ENCODE peak calls at places on chromosomes 11 and 22, in eight cellular contexts. One of them, this sample, is unnamed.

GRCh38 chr22:39519681-39520053 is 695 bp upstream of the ATF4 start:
- DNase-seq in activated CD4-positive, CD25-positive, alpha-beta regulatory T cell treated with anti-CD3 and anti-CD28 coated beads, Interleukin-2, amount 50 U/mL, for 72 hours: no peak
- DNase-seq in HT-29: no peak
- DNase-seq in lung microvascular endothelial cell: peak
- DNase-seq in NCI-H510A: no peak
- DNase-seq in HuH-7.5: no peak
- DNase-seq in natural killer cell treated with Interleukin-12 subunit alpha and Interleukin-12 subunit beta and Interleukin-15 and Interleukin-18, amount 100 ng/mL, for 72 hours: no peak
- DNase-seq in dorsolateral prefrontal cortex: no peak
- DNase-seq in this sample: peak

GRCh38 chr22:30427871-30428270 is 2.3 kb downstream of the MTFP1 start:
- DNase-seq in activated CD4-positive, CD25-positive, alpha-beta regulatory T cell treated with anti-CD3 and anti-CD28 coated beads, Interleukin-2, amount 50 U/mL, for 72 hours: no peak
- DNase-seq in HT-29: no peak
- DNase-seq in lung microvascular endothelial cell: no peak
- DNase-seq in NCI-H510A: no peak
- DNase-seq in HuH-7.5: no peak
- DNase-seq in natural killer cell treated with Interleukin-12 subunit alpha and Interleukin-12 subunit beta and Interleukin-15 and Interleukin-18, amount 100 ng/mL, for 72 hours: no peak
- DNase-seq in dorsolateral prefrontal cortex: no peak
- DNase-seq in this sample: no peak

GRCh38 chr11:94544832-94545640 is 1.3 kb downstream of the FUT4 start:
- DNase-seq in activated CD4-positive, CD25-positive, alpha-beta regulatory T cell treated with anti-CD3 and anti-CD28 coated beads, Interleukin-2, amount 50 U/mL, for 72 hours: no peak
- DNase-seq in HT-29: peak
- DNase-seq in lung microvascular endothelial cell: no peak
- DNase-seq in NCI-H510A: peak
- DNase-seq in HuH-7.5: no peak
- DNase-seq in natural killer cell treated with Interleukin-12 subunit alpha and Interleukin-12 subunit beta and Interleukin-15 and Interleukin-18, amount 100 ng/mL, for 72 hours: peak
- DNase-seq in dorsolateral prefrontal cortex: no peak
- DNase-seq in this sample: no peak

GRCh38 chr11:64659417-64660144 is 63.4 kb downstream of the NRXN2 start:
- DNase-seq in activated CD4-positive, CD25-positive, alpha-beta regulatory T cell treated with anti-CD3 and anti-CD28 coated beads, Interleukin-2, amount 50 U/mL, for 72 hours: no peak
- DNase-seq in HT-29: no peak
- DNase-seq in lung microvascular endothelial cell: no peak
- DNase-seq in NCI-H510A: no peak
- DNase-seq in HuH-7.5: no peak
- DNase-seq in natural killer cell treated with Interleukin-12 subunit alpha and Interleukin-12 subunit beta and Interleukin-15 and Interleukin-18, amount 100 ng/mL, for 72 hours: no peak
- DNase-seq in dorsolateral prefrontal cortex: peak
- DNase-seq in this sample: no peak

GRCh38 chr11:776459-777287 is 614 bp downstream of the GATD1 start:
- DNase-seq in activated CD4-positive, CD25-positive, alpha-beta regulatory T cell treated with anti-CD3 and anti-CD28 coated beads, Interleukin-2, amount 50 U/mL, for 72 hours: peak
- DNase-seq in HT-29: peak
- DNase-seq in lung microvascular endothelial cell: peak
- DNase-seq in NCI-H510A: no peak
- DNase-seq in HuH-7.5: peak
- DNase-seq in natural killer cell treated with Interleukin-12 subunit alpha and Interleukin-12 subunit beta and Interleukin-15 and Interleukin-18, amount 100 ng/mL, for 72 hours: no peak
- DNase-seq in dorsolateral prefrontal cortex: no peak
- DNase-seq in this sample: no peak

GRCh38 chr11:131840542-131840941 is 470.1 kb downstream of the NTM start:
- DNase-seq in activated CD4-positive, CD25-positive, alpha-beta regulatory T cell treated with anti-CD3 and anti-CD28 coated beads, Interleukin-2, amount 50 U/mL, for 72 hours: no peak
- DNase-seq in HT-29: no peak
- DNase-seq in lung microvascular endothelial cell: no peak
- DNase-seq in NCI-H510A: no peak
- DNase-seq in HuH-7.5: no peak
- DNase-seq in natural killer cell treated with Interleukin-12 subunit alpha and Interleukin-12 subunit beta and Interleukin-15 and Interleukin-18, amount 100 ng/mL, for 72 hours: no peak
- DNase-seq in dorsolateral prefrontal cortex: no peak
- DNase-seq in this sample: no peak

GRCh38 chr11:70141490-70142014 is 61.5 kb upstream of the FADD start:
- DNase-seq in activated CD4-positive, CD25-positive, alpha-beta regulatory T cell treated with anti-CD3 and anti-CD28 coated beads, Interleukin-2, amount 50 U/mL, for 72 hours: no peak
- DNase-seq in HT-29: no peak
- DNase-seq in lung microvascular endothelial cell: no peak
- DNase-seq in NCI-H510A: no peak
- DNase-seq in HuH-7.5: no peak
- DNase-seq in natural killer cell treated with Interleukin-12 subunit alpha and Interleukin-12 subunit beta and Interleukin-15 and Interleukin-18, amount 100 ng/mL, for 72 hours: no peak
- DNase-seq in dorsolateral prefrontal cortex: no peak
- DNase-seq in this sample: no peak

GRCh38 chr11:59273008-59273841 is 60.5 kb upstream of the MPEG1 start:
- DNase-seq in activated CD4-positive, CD25-positive, alpha-beta regulatory T cell treated with anti-CD3 and anti-CD28 coated beads, Interleukin-2, amount 50 U/mL, for 72 hours: no peak
- DNase-seq in HT-29: peak
- DNase-seq in lung microvascular endothelial cell: no peak
- DNase-seq in NCI-H510A: no peak
- DNase-seq in HuH-7.5: no peak
- DNase-seq in natural killer cell treated with Interleukin-12 subunit alpha and Interleukin-12 subunit beta and Interleukin-15 and Interleukin-18, amount 100 ng/mL, for 72 hours: no peak
- DNase-seq in dorsolateral prefrontal cortex: no peak
- DNase-seq in this sample: no peak

GRCh38 chr11:73951797-73952196 is 971 bp downstream of the DNAJB13 start:
- DNase-seq in activated CD4-positive, CD25-positive, alpha-beta regulatory T cell treated with anti-CD3 and anti-CD28 coated beads, Interleukin-2, amount 50 U/mL, for 72 hours: no peak
- DNase-seq in HT-29: no peak
- DNase-seq in lung microvascular endothelial cell: no peak
- DNase-seq in NCI-H510A: peak
- DNase-seq in HuH-7.5: no peak
- DNase-seq in natural killer cell treated with Interleukin-12 subunit alpha and Interleukin-12 subunit beta and Interleukin-15 and Interleukin-18, amount 100 ng/mL, for 72 hours: peak
- DNase-seq in dorsolateral prefrontal cortex: no peak
- DNase-seq in this sample: no peak

GRCh38 chr22:29231971-29232959 is 26.6 kb downstream of the EMID1 start:
- DNase-seq in activated CD4-positive, CD25-positive, alpha-beta regulatory T cell treated with anti-CD3 and anti-CD28 coated beads, Interleukin-2, amount 50 U/mL, for 72 hours: no peak
- DNase-seq in HT-29: no peak
- DNase-seq in lung microvascular endothelial cell: peak
- DNase-seq in NCI-H510A: no peak
- DNase-seq in HuH-7.5: no peak
- DNase-seq in natural killer cell treated with Interleukin-12 subunit alpha and Interleukin-12 subunit beta and Interleukin-15 and Interleukin-18, amount 100 ng/mL, for 72 hours: no peak
- DNase-seq in dorsolateral prefrontal cortex: no peak
- DNase-seq in this sample: no peak

GRCh38 chr11:116930177-116930576 is 92.8 kb upstream of the APOA1 start:
- DNase-seq in activated CD4-positive, CD25-positive, alpha-beta regulatory T cell treated with anti-CD3 and anti-CD28 coated beads, Interleukin-2, amount 50 U/mL, for 72 hours: no peak
- DNase-seq in HT-29: no peak
- DNase-seq in lung microvascular endothelial cell: peak
- DNase-seq in NCI-H510A: no peak
- DNase-seq in HuH-7.5: no peak
- DNase-seq in natural killer cell treated with Interleukin-12 subunit alpha and Interleukin-12 subunit beta and Interleukin-15 and Interleukin-18, amount 100 ng/mL, for 72 hours: no peak
- DNase-seq in dorsolateral prefrontal cortex: no peak
- DNase-seq in this sample: no peak

GRCh38 chr11:68038718-68039525 is at the start of gene TCIRG1:
- DNase-seq in activated CD4-positive, CD25-positive, alpha-beta regulatory T cell treated with anti-CD3 and anti-CD28 coated beads, Interleukin-2, amount 50 U/mL, for 72 hours: peak
- DNase-seq in HT-29: peak
- DNase-seq in lung microvascular endothelial cell: peak
- DNase-seq in NCI-H510A: no peak
- DNase-seq in HuH-7.5: peak
- DNase-seq in natural killer cell treated with Interleukin-12 subunit alpha and Interleukin-12 subunit beta and Interleukin-15 and Interleukin-18, amount 100 ng/mL, for 72 hours: peak
- DNase-seq in dorsolateral prefrontal cortex: no peak
- DNase-seq in this sample: peak

GRCh38 chr11:73270855-73271477 is 1.2 kb upstream of the P2RY6 start:
- DNase-seq in activated CD4-positive, CD25-positive, alpha-beta regulatory T cell treated with anti-CD3 and anti-CD28 coated beads, Interleukin-2, amount 50 U/mL, for 72 hours: peak
- DNase-seq in HT-29: no peak
- DNase-seq in lung microvascular endothelial cell: no peak
- DNase-seq in NCI-H510A: no peak
- DNase-seq in HuH-7.5: no peak
- DNase-seq in natural killer cell treated with Interleukin-12 subunit alpha and Interleukin-12 subunit beta and Interleukin-15 and Interleukin-18, amount 100 ng/mL, for 72 hours: peak
- DNase-seq in dorsolateral prefrontal cortex: no peak
- DNase-seq in this sample: no peak

GRCh38 chr11:92981508-92982043 is 12.1 kb downstream of the MTNR1B start:
- DNase-seq in activated CD4-positive, CD25-positive, alpha-beta regulatory T cell treated with anti-CD3 and anti-CD28 coated beads, Interleukin-2, amount 50 U/mL, for 72 hours: no peak
- DNase-seq in HT-29: no peak
- DNase-seq in lung microvascular endothelial cell: no peak
- DNase-seq in NCI-H510A: no peak
- DNase-seq in HuH-7.5: no peak
- DNase-seq in natural killer cell treated with Interleukin-12 subunit alpha and Interleukin-12 subunit beta and Interleukin-15 and Interleukin-18, amount 100 ng/mL, for 72 hours: no peak
- DNase-seq in dorsolateral prefrontal cortex: no peak
- DNase-seq in this sample: no peak

GRCh38 chr22:37186228-37186996 is 1.6 kb downstream of the C1QTNF6 start:
- DNase-seq in activated CD4-positive, CD25-positive, alpha-beta regulatory T cell treated with anti-CD3 and anti-CD28 coated beads, Interleukin-2, amount 50 U/mL, for 72 hours: no peak
- DNase-seq in HT-29: peak
- DNase-seq in lung microvascular endothelial cell: peak
- DNase-seq in NCI-H510A: no peak
- DNase-seq in HuH-7.5: no peak
- DNase-seq in natural killer cell treated with Interleukin-12 subunit alpha and Interleukin-12 subunit beta and Interleukin-15 and Interleukin-18, amount 100 ng/mL, for 72 hours: no peak
- DNase-seq in dorsolateral prefrontal cortex: no peak
- DNase-seq in this sample: no peak

GRCh38 chr11:89275966-89276365 is 98.3 kb downstream of the TYR start:
- DNase-seq in activated CD4-positive, CD25-positive, alpha-beta regulatory T cell treated with anti-CD3 and anti-CD28 coated beads, Interleukin-2, amount 50 U/mL, for 72 hours: no peak
- DNase-seq in HT-29: no peak
- DNase-seq in lung microvascular endothelial cell: no peak
- DNase-seq in NCI-H510A: no peak
- DNase-seq in HuH-7.5: no peak
- DNase-seq in natural killer cell treated with Interleukin-12 subunit alpha and Interleukin-12 subunit beta and Interleukin-15 and Interleukin-18, amount 100 ng/mL, for 72 hours: no peak
- DNase-seq in dorsolateral prefrontal cortex: no peak
- DNase-seq in this sample: no peak

GRCh38 chr11:8340299-8340698 is 76.6 kb upstream of the LMO1 start:
- DNase-seq in activated CD4-positive, CD25-positive, alpha-beta regulatory T cell treated with anti-CD3 and anti-CD28 coated beads, Interleukin-2, amount 50 U/mL, for 72 hours: no peak
- DNase-seq in HT-29: no peak
- DNase-seq in lung microvascular endothelial cell: no peak
- DNase-seq in NCI-H510A: no peak
- DNase-seq in HuH-7.5: no peak
- DNase-seq in natural killer cell treated with Interleukin-12 subunit alpha and Interleukin-12 subunit beta and Interleukin-15 and Interleukin-18, amount 100 ng/mL, for 72 hours: no peak
- DNase-seq in dorsolateral prefrontal cortex: no peak
- DNase-seq in this sample: no peak

GRCh38 chr22:20475115-20475436 is 20.5 kb downstream of the KLHL22 start:
- DNase-seq in activated CD4-positive, CD25-positive, alpha-beta regulatory T cell treated with anti-CD3 and anti-CD28 coated beads, Interleukin-2, amount 50 U/mL, for 72 hours: no peak
- DNase-seq in HT-29: no peak
- DNase-seq in lung microvascular endothelial cell: no peak
- DNase-seq in NCI-H510A: no peak
- DNase-seq in HuH-7.5: no peak
- DNase-seq in natural killer cell treated with Interleukin-12 subunit alpha and Interleukin-12 subunit beta and Interleukin-15 and Interleukin-18, amount 100 ng/mL, for 72 hours: no peak
- DNase-seq in dorsolateral prefrontal cortex: no peak
- DNase-seq in this sample: no peak

GRCh38 chr22:35638408-35638807 is 9.8 kb upstream of the APOL6 start:
- DNase-seq in activated CD4-positive, CD25-positive, alpha-beta regulatory T cell treated with anti-CD3 and anti-CD28 coated beads, Interleukin-2, amount 50 U/mL, for 72 hours: no peak
- DNase-seq in HT-29: no peak
- DNase-seq in lung microvascular endothelial cell: peak
- DNase-seq in NCI-H510A: no peak
- DNase-seq in HuH-7.5: no peak
- DNase-seq in natural killer cell treated with Interleukin-12 subunit alpha and Interleukin-12 subunit beta and Interleukin-15 and Interleukin-18, amount 100 ng/mL, for 72 hours: no peak
- DNase-seq in dorsolateral prefrontal cortex: peak
- DNase-seq in this sample: no peak

GRCh38 chr22:27718186-27719032 is 83.1 kb downstream of the MN1 start:
- DNase-seq in activated CD4-positive, CD25-positive, alpha-beta regulatory T cell treated with anti-CD3 and anti-CD28 coated beads, Interleukin-2, amount 50 U/mL, for 72 hours: no peak
- DNase-seq in HT-29: peak
- DNase-seq in lung microvascular endothelial cell: peak
- DNase-seq in NCI-H510A: no peak
- DNase-seq in HuH-7.5: peak
- DNase-seq in natural killer cell treated with Interleukin-12 subunit alpha and Interleukin-12 subunit beta and Interleukin-15 and Interleukin-18, amount 100 ng/mL, for 72 hours: no peak
- DNase-seq in dorsolateral prefrontal cortex: no peak
- DNase-seq in this sample: no peak

GRCh38 chr22:32621656-32622003 is 147.0 kb downstream of the FBXO7 start:
- DNase-seq in activated CD4-positive, CD25-positive, alpha-beta regulatory T cell treated with anti-CD3 and anti-CD28 coated beads, Interleukin-2, amount 50 U/mL, for 72 hours: no peak
- DNase-seq in HT-29: no peak
- DNase-seq in lung microvascular endothelial cell: no peak
- DNase-seq in NCI-H510A: no peak
- DNase-seq in HuH-7.5: no peak
- DNase-seq in natural killer cell treated with Interleukin-12 subunit alpha and Interleukin-12 subunit beta and Interleukin-15 and Interleukin-18, amount 100 ng/mL, for 72 hours: no peak
- DNase-seq in dorsolateral prefrontal cortex: no peak
- DNase-seq in this sample: no peak

GRCh38 chr11:83760942-83761341 is 474.8 kb upstream of the CCDC90B start:
- DNase-seq in activated CD4-positive, CD25-positive, alpha-beta regulatory T cell treated with anti-CD3 and anti-CD28 coated beads, Interleukin-2, amount 50 U/mL, for 72 hours: no peak
- DNase-seq in HT-29: no peak
- DNase-seq in lung microvascular endothelial cell: no peak
- DNase-seq in NCI-H510A: no peak
- DNase-seq in HuH-7.5: no peak
- DNase-seq in natural killer cell treated with Interleukin-12 subunit alpha and Interleukin-12 subunit beta and Interleukin-15 and Interleukin-18, amount 100 ng/mL, for 72 hours: no peak
- DNase-seq in dorsolateral prefrontal cortex: peak
- DNase-seq in this sample: peak

GRCh38 chr11:69636512-69636866 is 4.5 kb upstream of the CCND1 start:
- DNase-seq in activated CD4-positive, CD25-positive, alpha-beta regulatory T cell treated with anti-CD3 and anti-CD28 coated beads, Interleukin-2, amount 50 U/mL, for 72 hours: no peak
- DNase-seq in HT-29: peak
- DNase-seq in lung microvascular endothelial cell: peak
- DNase-seq in NCI-H510A: peak
- DNase-seq in HuH-7.5: peak
- DNase-seq in natural killer cell treated with Interleukin-12 subunit alpha and Interleukin-12 subunit beta and Interleukin-15 and Interleukin-18, amount 100 ng/mL, for 72 hours: no peak
- DNase-seq in dorsolateral prefrontal cortex: peak
- DNase-seq in this sample: peak

GRCh38 chr11:60830478-60831142 is 11.3 kb upstream of the CCDC86 start:
- DNase-seq in activated CD4-positive, CD25-positive, alpha-beta regulatory T cell treated with anti-CD3 and anti-CD28 coated beads, Interleukin-2, amount 50 U/mL, for 72 hours: no peak
- DNase-seq in HT-29: no peak
- DNase-seq in lung microvascular endothelial cell: no peak
- DNase-seq in NCI-H510A: no peak
- DNase-seq in HuH-7.5: no peak
- DNase-seq in natural killer cell treated with Interleukin-12 subunit alpha and Interleukin-12 subunit beta and Interleukin-15 and Interleukin-18, amount 100 ng/mL, for 72 hours: no peak
- DNase-seq in dorsolateral prefrontal cortex: no peak
- DNase-seq in this sample: no peak